ENCODE peak calls at places on chromosomes 7 and 10, in four cellular contexts. Z is ovary, P is heart left ventricle, V is adipocyte. W is an unnamed sample.

GRCh38 chr10:59287587-59287986 is 74.8 kb downstream of the FAM13C start:
- DNase-seq in Z (no peak), P (no peak), V (no peak), W (no peak)

GRCh38 chr7:133530682-133531081 is 277.8 kb downstream of the EXOC4 start:
- DNase-seq in Z (no peak), P (no peak), V (peak; percentile 87), W (no peak)

GRCh38 chr7:93307131-93307660 is 75.0 kb downstream of the VPS50 start:
- DNase-seq in Z (no peak), P (no peak), V (peak; percentile 80), W (no peak)

GRCh38 chr7:128108129-128108528 is 76.9 kb upstream of the LRRC4 start:
- DNase-seq in Z (no peak), P (no peak), V (no peak), W (no peak)

GRCh38 chr7:7203813-7204575 is 21.6 kb downstream of the C1GALT1 start:
- DNase-seq in Z (no peak), P (no peak), V (no peak), W (no peak)

GRCh38 chr7:124263232-124263827 is 230.5 kb upstream of the TMEM229A start:
- DNase-seq in Z (no peak), P (no peak), V (peak; percentile 7), W (no peak)

GRCh38 chr7:506921-507622 is 12.6 kb downstream of the PDGFA start:
- DNase-seq in Z (no peak), P (peak; percentile 51), V (no peak), W (peak; percentile 56)

GRCh38 chr10:132616170-132616994 is 78.8 kb downstream of the INPP5A start:
- DNase-seq in Z (no peak), P (peak; percentile 61), V (no peak), W (no peak)

GRCh38 chr7:16071246-16071857 is 350.0 kb downstream of the CRPPA start:
- DNase-seq in Z (peak; percentile 18), P (no peak), V (peak; percentile 89), W (peak; percentile 13)

GRCh38 chr10:36336315-36336714 is 694.2 kb upstream of the FZD8 start:
- DNase-seq in Z (no peak), P (no peak), V (peak; percentile 8), W (no peak)

GRCh38 chr7:2715341-2716231 is 27.6 kb downstream of the AMZ1 start:
- DNase-seq in Z (no peak), P (no peak), V (no peak), W (no peak)

GRCh38 chr10:129055225-129055624 is 411.8 kb upstream of the MGMT start:
- DNase-seq in Z (no peak), P (no peak), V (no peak), W (no peak)

GRCh38 chr10:78411716-78412115 is 378.1 kb downstream of the RPS24 start:
- DNase-seq in Z (no peak), P (no peak), V (no peak), W (no peak)

GRCh38 chr10:98555011-98555619 is 108.4 kb upstream of the HPS1 start:
- DNase-seq in Z (no peak), P (no peak), V (no peak), W (no peak)

GRCh38 chr7:32001948-32002347 is 68.3 kb downstream of the PDE1C start:
- DNase-seq in Z (no peak), P (no peak), V (no peak), W (no peak)

GRCh38 chr10:124037784-124038183 is 55.6 kb downstream of the CHST15 start:
- DNase-seq in Z (no peak), P (no peak), V (no peak), W (no peak)
- H3K4me1 ChIP-seq in Z (peaks cover 13% of the 10 kb centered on the region), P (no peaks in the 10 kb centered on the region), V (peaks cover 22% of the 10 kb centered on the region), W (no peaks in the 10 kb centered on the region)

GRCh38 chr10:95241533-95241932 is 47.5 kb downstream of the ACSM6 start:
- DNase-seq in Z (no peak), P (no peak), V (no peak), W (no peak)
- H3K4me1 ChIP-seq in Z (no peaks in the 10 kb centered on the region), P (peaks cover 4% of the 10 kb centered on the region), V (peaks cover 8% of the 10 kb centered on the region), W (no peaks in the 10 kb centered on the region)

GRCh38 chr10:124725791-124726190 is 18.4 kb downstream of the FAM53B start:
- DNase-seq in Z (peak; percentile 10), P (no peak), V (no peak), W (no peak)

GRCh38 chr10:124722812-124723783 is 21.1 kb downstream of the FAM53B start:
- DNase-seq in Z (no peak), P (peak; percentile 81), V (no peak), W (peak; percentile 14)

GRCh38 chr10:124723826-124724225 is 20.4 kb downstream of the FAM53B start:
- DNase-seq in Z (no peak), P (no peak), V (no peak), W (no peak)

GRCh38 chr10:124724279-124725027 is 19.7 kb downstream of the FAM53B start:
- DNase-seq in Z (no peak), P (peak; percentile 60), V (no peak), W (no peak)

DNA sequence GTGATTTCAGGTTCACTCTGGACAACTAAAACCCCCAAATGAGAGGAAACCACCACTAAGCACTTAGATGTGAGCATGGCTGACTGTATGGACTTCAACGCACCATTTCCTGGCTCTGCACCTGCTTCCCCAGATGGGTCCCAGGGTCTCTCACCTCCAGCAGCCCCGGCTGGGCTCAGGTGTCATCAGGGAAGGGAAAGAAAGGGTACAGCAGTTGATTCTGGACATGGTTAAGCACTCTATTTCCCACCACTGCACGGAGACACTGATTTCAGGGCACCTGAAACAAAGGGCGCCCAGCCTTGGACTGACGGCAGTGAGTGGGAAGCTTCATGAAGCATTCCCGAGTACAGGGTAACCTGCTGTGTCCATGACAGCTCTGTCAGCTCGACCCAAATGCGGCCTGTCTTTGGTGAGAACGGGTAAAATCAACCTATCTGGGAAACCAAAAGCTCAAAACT is 19.0 kb downstream of the FAM53B start:
- DNase-seq in Z (peak; percentile 14), P (no peak), V (no peak), W (no peak)
- H3K4me1 ChIP-seq in Z (peaks cover 50% of the 10 kb centered on the region), P (peaks cover 91% of the 10 kb centered on the region), V (peaks cover 57% of the 10 kb centered on the region), W (no peaks in the 10 kb centered on the region)

DNA sequence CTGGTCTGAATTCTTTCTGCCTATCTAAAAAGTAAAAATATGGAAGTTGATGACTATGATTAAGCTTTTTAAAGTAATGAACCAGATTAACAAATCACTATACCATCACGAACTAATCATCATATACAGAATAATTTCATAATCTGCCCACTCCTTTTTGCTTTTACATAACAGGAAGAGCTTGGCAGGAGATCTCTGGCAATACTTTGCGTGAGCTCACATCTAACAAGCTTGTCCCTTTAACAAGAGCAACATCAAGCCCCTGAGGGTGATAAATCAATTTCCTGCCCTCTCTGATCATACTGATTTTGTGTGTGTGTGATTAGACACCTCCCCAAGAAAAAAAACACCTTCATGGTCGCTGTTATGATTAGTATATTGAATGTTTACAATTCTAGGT is 143.5 kb upstream of the ASAH2 start:
- DNase-seq in Z (no peak), P (no peak), V (no peak), W (no peak)
- H3K4me1 ChIP-seq in Z (no peaks in the 10 kb centered on the region), P (peaks cover 21% of the 10 kb centered on the region), V (peaks cover 47% of the 10 kb centered on the region), W (peaks cover 14% of the 10 kb centered on the region)

GRCh38 chr7:76065016-76065612 is 17.2 kb downstream of the MDH2 start:
- DNase-seq in Z (no peak), P (no peak), V (no peak), W (no peak)

GRCh38 chr7:76063114-76063513 is 15.2 kb downstream of the MDH2 start:
- DNase-seq in Z (no peak), P (no peak), V (no peak), W (no peak)

GRCh38 chr7:76062254-76062653 is 14.3 kb downstream of the MDH2 start:
- DNase-seq in Z (no peak), P (no peak), V (no peak), W (no peak)

GRCh38 chr7:76063525-76063924 is 15.6 kb downstream of the MDH2 start:
- DNase-seq in Z (no peak), P (no peak), V (no peak), W (no peak)

DNA sequence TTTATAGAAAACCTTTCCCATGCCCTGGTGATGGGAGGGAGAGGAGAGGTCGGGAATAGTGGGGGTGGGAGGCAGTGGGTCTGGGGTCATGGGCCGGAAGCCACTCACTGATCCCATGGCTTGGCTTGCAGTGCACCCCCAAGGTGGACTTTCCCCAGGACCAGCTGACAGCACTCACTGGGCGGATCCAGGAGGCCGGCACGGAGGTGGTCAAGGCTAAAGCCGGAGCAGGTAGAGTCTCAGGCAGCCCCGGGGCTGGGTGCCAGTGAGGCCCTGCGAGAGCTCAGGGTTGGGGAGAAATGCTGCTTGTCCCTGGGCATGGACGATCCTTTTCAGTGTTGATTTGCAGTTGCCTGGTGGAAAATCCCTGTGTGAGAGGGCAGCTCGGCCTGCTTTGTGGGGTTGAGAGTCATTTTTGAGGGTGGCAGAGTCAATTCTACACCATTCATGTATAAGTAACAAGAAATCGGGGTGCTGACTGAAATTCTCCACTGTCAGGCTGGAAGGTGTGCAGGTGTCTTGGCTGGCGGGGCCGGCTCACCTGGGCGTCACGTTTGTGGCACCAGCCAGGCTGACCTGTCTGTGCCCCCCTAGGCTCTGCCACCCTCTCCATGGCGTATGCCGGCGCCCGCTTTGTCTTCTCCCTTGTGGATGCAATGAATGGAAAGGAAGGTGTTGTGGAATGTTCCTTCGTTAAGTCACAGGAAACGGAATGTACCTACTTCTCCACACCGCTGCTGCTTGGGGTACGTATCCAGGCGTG is 16.5 kb downstream of the MDH2 start:
- DNase-seq in Z (no peak), P (no peak), V (no peak), W (no peak)
- H3K4me1 ChIP-seq in Z (no peaks in the 10 kb centered on the region), P (peaks cover 13% of the 10 kb centered on the region), V (peaks cover 4% of the 10 kb centered on the region), W (no peaks in the 10 kb centered on the region)

DNA sequence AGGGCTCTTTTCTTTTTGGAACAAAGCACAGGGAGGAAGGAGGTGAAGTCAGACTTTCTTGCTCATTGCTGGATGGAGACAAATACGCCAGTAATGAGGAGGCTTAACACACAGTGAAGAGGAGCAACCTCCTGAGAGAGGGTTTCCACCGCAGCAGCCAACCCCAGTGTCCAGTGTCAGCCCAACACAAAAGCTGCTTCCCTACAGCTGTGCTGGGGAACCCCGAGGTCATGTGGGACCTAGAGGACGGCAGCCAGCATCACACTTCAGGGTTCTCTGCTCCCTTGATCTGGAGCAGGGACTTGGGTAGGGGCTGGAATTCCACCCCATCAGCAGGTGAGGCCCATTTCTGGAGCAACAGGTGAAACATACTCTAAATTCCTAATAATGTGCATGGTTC is 7.7 kb downstream of the BLNK start:
- DNase-seq in Z (no peak), P (no peak), V (no peak), W (no peak)
- H3K4me1 ChIP-seq in Z (no peaks in the 10 kb centered on the region), P (no peaks in the 10 kb centered on the region), V (no peaks in the 10 kb centered on the region), W (peaks cover 7% of the 10 kb centered on the region)